ENCODE peak calls at places on chromosomes 12 and 14, in six cellular contexts. U is HL-60, L is HCT116, C is H1, P is stomach, G is breast epithelium. M is an unnamed sample.

GRCh38 chr12:121026274-121027045 is 10.2 kb upstream of the C12orf43 start:
- DNase-seq in G (no peak), P (no peak), L (no peak), C (no peak), U (no peak), M (no peak)

GRCh38 chr12:95548056-95548538 is 3.2 kb downstream of the USP44 start:
- DNase-seq in U (no peak), L (no peak), P (peak; percentile 29), C (peak; percentile 66), G (no peak), M (peak; percentile 9)

GRCh38 chr14:37037636-37038387 is 134.6 kb downstream of the SLC25A21 start:
- DNase-seq in G (no peak), P (no peak), C (no peak), U (no peak), L (no peak), M (no peak)

GRCh38 chr12:8563383-8563782 is 22.7 kb upstream of the CLEC4E start:
- DNase-seq in L (no peak), G (no peak), P (no peak), U (no peak), C (no peak), M (no peak)

GRCh38 chr14:70887207-70888150 is 19.8 kb upstream of the PCNX1 start:
- DNase-seq in P (no peak), L (no peak), C (no peak), U (no peak), G (no peak), M (no peak)

GRCh38 chr14:89121961-89122675 is 294.9 kb downstream of the FOXN3 start:
- DNase-seq in P (no peak), L (no peak), U (no peak), C (peak; percentile 59), G (no peak), M (no peak)

GRCh38 chr12:122206111-122206881 is 2.8 kb downstream of the B3GNT4 start:
- DNase-seq in L (no peak), P (no peak), U (no peak), C (no peak), G (peak; percentile 30), M (no peak)

GRCh38 chr12:76074701-76075336 is 9.7 kb downstream of the NAP1L1 start:
- DNase-seq in P (no peak), U (no peak), C (no peak), G (no peak), L (no peak), M (no peak)

GRCh38 chr14:75978249-75978731 is 3.5 kb downstream of the TGFB3 start:
- DNase-seq in G (peak; percentile 77), P (peak; percentile 38), U (no peak), C (no peak), L (no peak), M (no peak)

GRCh38 chr12:119375619-119376018 is 41.1 kb downstream of the CCDC60 start:
- DNase-seq in C (no peak), P (no peak), L (no peak), G (no peak), U (peak; percentile 18), M (no peak)

GRCh38 chr14:105859717-105860614 is 333.6 kb downstream of the TMEM121 start:
- DNase-seq in L (no peak), C (no peak), U (no peak), G (no peak), P (peak; percentile 25), M (no peak)

GRCh38 chr12:27193106-27193505 is 51.0 kb upstream of the STK38L start:
- DNase-seq in C (no peak), U (no peak), L (no peak), G (no peak), P (no peak), M (no peak)

GRCh38 chr12:18439541-18439940 is 178.2 kb downstream of the PIK3C2G start:
- DNase-seq in G (no peak), P (no peak), U (no peak), C (no peak), L (no peak), M (no peak)

GRCh38 chr12:67909091-67909531 is 80.1 kb upstream of the IFNG-AS1 start:
- DNase-seq in U (no peak), P (no peak), L (no peak), C (no peak), G (no peak), M (no peak)

GRCh38 chr12:133233006-133233405 is 2.7 kb downstream of the ANHX start:
- DNase-seq in G (no peak), C (no peak), U (no peak), L (no peak), P (no peak), M (no peak)

GRCh38 chr14:96710060-96710636 is 87.0 kb upstream of the VRK1 start:
- DNase-seq in P (no peak), C (no peak), L (no peak), U (no peak), G (no peak), M (no peak)

GRCh38 chr12:50642035-50642451 is 121.9 kb upstream of the ATF1 start:
- DNase-seq in U (no peak), C (no peak), G (no peak), P (no peak), L (no peak), M (no peak)

GRCh38 chr14:74348735-74349463 is 628 bp downstream of the VRTN start:
- DNase-seq in P (no peak), G (no peak), L (no peak), C (no peak), U (no peak), M (no peak)

GRCh38 chr12:104482113-104482512 is 25.4 kb downstream of the CHST11 start:
- DNase-seq in G (no peak), P (no peak), C (no peak), U (no peak), L (no peak), M (no peak)

GRCh38 chr12:117476341-117476740 is 114.9 kb upstream of the NOS1 start:
- DNase-seq in G (no peak), L (no peak), C (no peak), P (no peak), U (no peak), M (no peak)

GRCh38 chr12:130375296-130375695 is 37.6 kb downstream of the PIWIL1 start:
- DNase-seq in G (no peak), L (no peak), C (no peak), U (no peak), P (no peak), M (no peak)

GRCh38 chr12:54216580-54217308 is 28.0 kb upstream of the SMUG1 start:
- DNase-seq in G (peak; percentile 64), L (peak; percentile 86), C (peak; percentile 90), U (peak; percentile 69), P (peak; percentile 71), M (peak; percentile 48)

GRCh38 chr14:105204931-105205717 is 24.0 kb upstream of the NUDT14 start:
- DNase-seq in G (no peak), L (no peak), U (no peak), P (no peak), C (no peak), M (no peak)

GRCh38 chr14:91570021-91570420 is 59.9 kb upstream of the PPP4R3A start:
- DNase-seq in P (no peak), U (no peak), G (no peak), L (no peak), C (no peak), M (no peak)

DNA sequence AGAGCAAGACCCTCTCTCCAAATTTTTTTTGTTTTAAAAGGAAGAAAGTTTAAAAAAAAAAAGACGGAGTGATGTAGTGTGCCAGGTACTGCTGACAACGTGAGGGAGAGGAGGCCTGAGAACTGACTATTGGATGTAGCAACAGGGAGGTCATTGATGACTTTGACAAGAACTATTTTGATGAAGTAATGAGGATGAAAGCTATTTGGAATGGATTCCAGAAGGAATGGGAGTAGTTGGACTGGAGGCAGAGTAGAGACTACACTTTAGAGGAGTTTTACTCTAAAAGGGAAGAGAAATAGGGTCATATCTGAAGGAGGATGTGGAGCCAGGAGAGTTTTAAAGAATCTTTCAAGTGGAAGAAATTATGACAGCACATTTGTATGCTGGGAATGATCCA is 27.8 kb upstream of the SLC38A2 start:
- DNase-seq in U (no peak), C (no peak), L (no peak), P (no peak), G (no peak), M (no peak)
- TF ChIP-seq POLR2AphosphoS5 in U (no peak), C (no peak), L (no peak), P (no peak), G (no peak), M (no peak)

GRCh38 chr12:52952082-52952801 is 3.3 kb downstream of the KRT18 start:
- DNase-seq in G (peak; percentile 71), P (peak; percentile 80), U (no peak), L (no peak), C (no peak), M (peak; percentile 63)
- H3K4me3 ChIP-seq in G (no peak overlapping the region), P (peak overlapping the region; percentile 45), U (no peak overlapping the region), L (no peak overlapping the region), C (no peak overlapping the region), M (peak overlapping the region; percentile 75)

GRCh38 chr14:68671899-68672298 is 121.0 kb downstream of the ZFP36L1 start:
- DNase-seq in U (no peak), C (no peak), G (no peak), P (no peak), L (no peak), M (no peak)
- TF ChIP-seq POLR2AphosphoS5 in U (no peak), C (no peak), G (no peak), P (no peak), L (no peak), M (peak; percentile 6)

GRCh38 chr12:3493225-3494049 is 2.4 kb downstream of the PRMT8 start:
- DNase-seq in L (no peak), U (no peak), P (no peak), G (no peak), C (no peak), M (no peak)
- H3K4me3 ChIP-seq in L (no peak overlapping the region), U (no peak overlapping the region), P (no peak overlapping the region), G (no peak overlapping the region), C (peak overlapping the region; percentile 12), M (no peak overlapping the region)

DNA sequence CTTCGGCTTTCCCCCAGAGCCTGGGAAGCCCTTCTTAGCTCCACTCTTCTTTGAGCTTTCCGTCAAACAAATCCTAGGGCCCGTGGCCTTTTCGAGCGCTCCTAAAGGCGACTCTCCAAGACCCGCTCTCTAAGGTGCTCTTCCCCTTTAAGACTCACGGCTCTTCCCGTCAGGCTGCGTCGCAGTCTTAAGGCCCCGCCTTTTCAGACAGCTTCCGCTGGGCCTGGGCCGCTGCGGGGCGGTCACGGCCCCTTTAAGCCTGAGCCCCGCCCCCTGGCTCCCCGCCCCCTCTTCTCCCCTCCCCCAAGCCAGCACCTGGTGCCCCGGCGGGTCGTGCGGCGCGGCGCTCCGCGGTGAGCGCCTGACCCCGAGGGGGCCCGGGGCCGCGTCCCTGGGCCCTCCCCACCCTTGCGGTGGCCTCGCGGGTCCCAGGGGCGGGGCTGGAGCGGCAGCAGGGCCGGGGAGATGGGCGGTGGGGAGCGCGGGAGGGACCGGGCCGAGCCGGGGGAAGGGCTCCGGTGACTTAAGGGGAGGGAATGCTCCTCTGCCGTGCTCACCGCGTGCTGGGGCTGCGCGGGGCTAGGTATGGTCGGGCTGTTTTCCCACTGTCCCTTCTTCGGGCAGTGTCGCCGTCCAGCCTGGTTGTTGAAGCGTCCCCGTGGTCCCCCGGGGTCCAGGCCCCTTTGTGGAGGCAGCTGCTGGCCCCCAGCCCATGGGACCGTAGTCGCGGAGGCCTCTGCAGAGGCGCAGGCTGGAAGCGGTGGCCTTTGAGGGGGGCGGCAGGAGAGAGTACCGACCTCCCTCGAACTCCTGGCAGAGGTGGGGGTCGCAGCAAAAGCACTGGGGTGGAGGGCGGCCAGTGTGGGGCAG is at the start of gene PEX5:
- DNase-seq in L (peak; percentile 90), C (peak; percentile 81), G (peak; percentile 81), P (peak; percentile 92), U (peak; percentile 85), M (peak; percentile 84)
- TF ChIP-seq POLR2AphosphoS5 in L (peak; percentile 60), C (no peak), G (no peak), P (peak; percentile 89), U (no peak), M (peak; percentile 81)

M was measured in prostate gland.